ENCODE peak calls at places on chromosomes 11 and 22, in six cellular contexts. F is foreskin fibroblast, E is SK-N-SH, J is glutamatergic neuron, O is fibroblast of lung, Z is endothelial cell. B is an unnamed sample.

GRCh38 chr22:17831527-17832251 is 57.4 kb upstream of the BID start:
- DNase-seq in F (peak; percentile 30), E (no peak), J (no peak), O (no peak), Z (no peak), B (no peak)

GRCh38 chr11:117470576-117470975 is 142.9 kb downstream of the CEP164 start:
- DNase-seq in F (no peak), E (no peak), J (no peak), O (no peak), Z (no peak), B (no peak)

GRCh38 chr22:44625421-44625760 is 76.6 kb upstream of the PRR5 start:
- DNase-seq in F (no peak), E (peak; percentile 23), J (no peak), O (no peak), Z (no peak), B (no peak)

GRCh38 chr11:113305440-113306336 is 8.7 kb upstream of the TTC12 start:
- DNase-seq in F (peak; percentile 90), E (peak; percentile 81), J (peak; percentile 87), O (peak; percentile 65), Z (peak; percentile 82), B (peak; percentile 79)

GRCh38 chr11:2868604-2869526 is 16.7 kb downstream of the CDKN1C start:
- DNase-seq in F (no peak), E (no peak), J (peak; percentile 75), O (no peak), Z (no peak), B (no peak)

GRCh38 chr11:117713676-117714075 is 83.3 kb downstream of the DSCAML1 start:
- DNase-seq in F (no peak), E (no peak), J (no peak), O (no peak), Z (no peak), B (no peak)

GRCh38 chr22:30005213-30005857 is 74.9 kb upstream of the HORMAD2 start:
- DNase-seq in F (peak; percentile 85), E (peak; percentile 63), J (peak; percentile 81), O (peak; percentile 78), Z (peak; percentile 74), B (peak; percentile 83)

GRCh38 chr11:125233736-125234275 is 69.3 kb downstream of the PKNOX2 start:
- DNase-seq in F (no peak), E (no peak), J (no peak), O (no peak), Z (no peak), B (no peak)

GRCh38 chr22:26139320-26139719 is 29.9 kb upstream of the SEZ6L start:
- DNase-seq in F (no peak), E (peak; percentile 41), J (no peak), O (no peak), Z (no peak), B (no peak)

GRCh38 chr11:33942954-33943353 is 51.1 kb upstream of the LMO2 start:
- DNase-seq in F (peak; percentile 66), E (no peak), J (no peak), O (peak; percentile 73), Z (no peak), B (peak; percentile 52)

GRCh38 chr22:41351011-41351410 is 30.7 kb upstream of the TEF start:
- DNase-seq in F (no peak), E (no peak), J (no peak), O (no peak), Z (no peak), B (no peak)

GRCh38 chr11:117144477-117145392 is 648 bp downstream of the PAFAH1B2 start:
- DNase-seq in F (peak; percentile 84), E (peak; percentile 90), J (peak; percentile 71), O (peak; percentile 73), Z (peak; percentile 50), B (peak; percentile 79)

GRCh38 chr11:1062075-1062820 is 12.4 kb upstream of the MUC2 start:
- DNase-seq in F (no peak), E (no peak), J (no peak), O (no peak), Z (no peak), B (no peak)

GRCh38 chr11:108500169-108500568 is 2.0 kb upstream of the POGLUT3 start:
- DNase-seq in F (no peak), E (no peak), J (no peak), O (no peak), Z (no peak), B (no peak)

GRCh38 chr22:22556995-22557925 is 1.8 kb downstream of the PRAME start:
- DNase-seq in F (no peak), E (peak; percentile 90), J (no peak), O (no peak), Z (no peak), B (no peak)

GRCh38 chr11:61870429-61871039 is 20.8 kb downstream of the FADS3 start:
- DNase-seq in F (peak; percentile 57), E (no peak), J (no peak), O (peak; percentile 12), Z (no peak), B (no peak)

GRCh38 chr11:87437844-87438223 is 400.1 kb downstream of the TMEM135 start:
- DNase-seq in F (peak; percentile 79), E (no peak), J (no peak), O (no peak), Z (no peak), B (peak; percentile 20)

GRCh38 chr22:30865656-30866055 is 102.9 kb downstream of the MORC2 start:
- DNase-seq in F (no peak), E (peak; percentile 17), J (no peak), O (no peak), Z (no peak), B (no peak)

GRCh38 chr22:49599691-49600451 is 227.8 kb downstream of the BRD1 start:
- DNase-seq in F (no peak), E (no peak), J (no peak), O (no peak), Z (no peak), B (no peak)

GRCh38 chr22:38068641-38069371 is 11.6 kb downstream of the PICK1 start:
- DNase-seq in F (no peak), E (no peak), J (no peak), O (no peak), Z (no peak), B (no peak)

GRCh38 chr22:38071421-38072321 is 12.3 kb downstream of the SLC16A8 start:
- DNase-seq in F (no peak), E (peak; percentile 1), J (no peak), O (no peak), Z (no peak), B (no peak)

GRCh38 chr22:38070250-38070921 is 13.2 kb downstream of the PICK1 start:
- DNase-seq in F (no peak), E (peak; percentile 1), J (no peak), O (no peak), Z (no peak), B (no peak)

GRCh38 chr22:38067771-38068360 is 10.7 kb downstream of the PICK1 start:
- DNase-seq in F (no peak), E (peak; percentile 1), J (no peak), O (no peak), Z (no peak), B (no peak)

DNA sequence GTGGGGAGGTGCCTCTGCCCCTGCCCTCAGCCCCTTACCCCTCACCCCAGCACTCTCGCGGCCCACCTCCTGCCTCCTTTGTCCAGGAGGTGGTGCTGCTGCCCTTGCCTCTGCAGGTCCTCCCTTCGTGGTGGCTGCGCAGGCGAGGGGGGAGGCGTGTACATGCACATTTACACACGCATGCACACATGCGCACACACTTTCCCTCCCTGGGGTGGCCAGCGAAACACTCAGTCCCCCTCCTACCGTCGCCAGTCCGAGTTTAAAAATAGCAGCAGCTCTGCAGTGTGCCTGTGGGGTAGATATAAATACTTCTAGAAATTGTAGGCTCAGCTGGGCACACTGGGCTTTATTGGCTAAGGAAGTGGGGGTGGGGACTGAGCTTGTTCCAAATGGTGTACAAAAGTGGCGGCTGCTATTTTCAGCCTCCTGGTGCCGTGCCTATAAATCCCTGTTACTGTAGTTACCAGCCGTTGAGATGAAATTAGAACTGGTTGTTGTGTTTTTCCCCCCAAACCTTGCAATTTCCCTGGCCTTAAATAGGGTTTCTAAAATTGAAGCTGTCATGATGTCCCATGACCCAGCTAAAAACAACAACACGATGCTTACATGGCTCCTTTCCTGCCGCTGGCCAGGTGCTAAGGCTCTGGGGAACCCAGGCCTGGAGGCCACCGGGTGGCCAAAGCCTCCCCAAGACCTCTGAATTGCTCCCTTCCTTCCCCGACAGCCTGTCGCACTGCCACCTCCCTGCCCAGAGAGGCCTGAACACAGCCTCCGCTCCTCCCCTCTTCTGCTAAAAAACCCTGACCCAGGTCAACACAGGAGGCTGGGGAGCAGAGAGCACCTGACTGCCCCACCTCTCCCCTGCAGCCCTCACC is 12.4 kb downstream of the PICK1 start:
- DNase-seq in F (peak; percentile 81), E (peak; percentile 55), J (peak; percentile 81), O (peak; percentile 42), Z (no peak), B (no peak)
- TF ChIP-seq CTCF in F (peak; percentile 62), E (peak; percentile 38), J (peak; percentile 47), O (peak; percentile 40), Z (no peak), B (peak; percentile 29)

GRCh38 chr22:28296452-28296851 is 377.4 kb upstream of the PITPNB start:
- DNase-seq in F (no peak), E (no peak), J (no peak), O (no peak), Z (no peak), B (no peak)
- TF ChIP-seq CTCF in F (no peak), E (no peak), J (no peak), O (no peak), Z (no peak), B (no peak)

GRCh38 chr11:13602844-13603243 is 65.6 kb upstream of the FAR1 start:
- DNase-seq in F (no peak), E (no peak), J (no peak), O (no peak), Z (no peak), B (no peak)
- TF ChIP-seq CTCF in F (no peak), E (no peak), J (no peak), O (no peak), Z (no peak), B (no peak)

GRCh38 chr11:62974848-62975522 is 9.8 kb downstream of the SLC22A6 start:
- DNase-seq in F (peak; percentile 8), E (peak; percentile 80), J (peak; percentile 34), O (no peak), Z (peak; percentile 43), B (peak; percentile 61)
- TF ChIP-seq CTCF in F (no peak), E (peak; percentile 31), J (no peak), O (peak; percentile 20), Z (no peak), B (peak; percentile 56)

DNA sequence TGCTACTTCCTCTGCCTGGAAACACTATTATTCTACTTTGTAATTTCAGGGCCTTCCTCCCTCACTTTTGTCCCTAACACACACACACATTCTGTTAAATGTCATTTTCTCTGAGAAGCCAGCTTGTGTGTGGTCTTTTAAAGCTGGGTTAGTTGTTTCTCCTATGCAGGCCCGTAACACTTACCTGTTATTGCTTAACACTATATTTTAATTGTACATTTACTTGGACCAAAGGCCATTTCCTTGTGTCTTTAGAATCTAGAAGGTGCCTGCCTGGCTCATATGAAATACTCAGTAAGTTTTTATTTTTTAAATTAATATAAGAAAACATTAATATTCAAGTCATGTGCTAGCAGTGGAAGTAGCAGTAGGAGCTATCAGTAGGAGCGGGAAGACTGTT is 30.6 kb downstream of the FAR1 start:
- DNase-seq in F (no peak), E (no peak), J (no peak), O (no peak), Z (no peak), B (no peak)
- TF ChIP-seq CTCF in F (no peak), E (no peak), J (no peak), O (no peak), Z (no peak), B (no peak)

DNA sequence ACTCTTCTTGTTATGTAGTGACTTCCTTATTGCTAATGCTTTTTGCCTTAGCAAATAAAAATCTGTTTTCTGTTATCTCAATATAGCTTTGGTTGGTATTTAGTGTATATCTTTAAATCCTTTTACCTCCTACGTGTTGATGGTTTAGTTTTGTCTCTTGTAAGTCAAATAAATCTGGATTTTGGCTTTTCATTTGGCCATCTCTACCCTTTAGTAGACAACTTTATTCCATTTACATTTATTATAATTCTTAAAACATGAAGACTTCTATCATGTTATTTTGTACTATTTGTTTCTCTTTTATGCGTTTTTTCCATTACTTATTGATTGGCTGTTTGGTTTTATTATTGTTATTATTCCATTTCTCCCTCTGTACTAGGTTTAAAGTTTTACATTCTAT is 19.5 kb upstream of the ALKBH3 start:
- DNase-seq in F (no peak), E (no peak), J (no peak), O (no peak), Z (no peak), B (no peak)
- TF ChIP-seq CTCF in F (no peak), E (no peak), J (no peak), O (no peak), Z (no peak), B (no peak)